ENCODE peak calls at places on chromosomes 1 and 21, in five cellular contexts. V is osteocyte, N is K562, I is RWPE1, H is MCF 10A. L is an unnamed sample.
A peak's percentile ranks its signal among the peaks of the same experiment; 100 is the strongest.

GRCh38 chr1:231626951-231627614 is 493 bp downstream of the DISC1 start:
- DNase-seq in V (peak; percentile 85), I (no peak), N (no peak), H (peak; percentile 51), L (peak; percentile 64)

GRCh38 chr1:109805486-109806180 is 41.9 kb upstream of the EPS8L3 start:
- DNase-seq in I (no peak), N (no peak), V (no peak), H (no peak), L (no peak)

GRCh38 chr1:201764166-201764565 is 64.8 kb upstream of the IPO9 start:
- DNase-seq in I (no peak), V (no peak), H (no peak), N (no peak), L (no peak)

GRCh38 chr1:100794719-100795645 is 75.4 kb downstream of the VCAM1 start:
- DNase-seq in V (no peak), I (no peak), H (peak; percentile 23), N (no peak), L (no peak)

GRCh38 chr1:215704089-215704860 is 137.2 kb downstream of the KCTD3 start:
- DNase-seq in I (peak; percentile 26), V (no peak), N (no peak), H (peak; percentile 84), L (no peak)

GRCh38 chr1:10686404-10687040 is 109.9 kb downstream of the CASZ1 start:
- DNase-seq in N (no peak), V (no peak), I (no peak), H (no peak), L (no peak)

GRCh38 chr21:31180256-31181088 is 142.2 kb upstream of the KRTAP19-8 start:
- DNase-seq in H (peak; percentile 57), I (peak; percentile 44), V (peak; percentile 44), N (peak; percentile 25), L (no peak)

GRCh38 chr1:112337028-112337531 is 58.9 kb upstream of the CTTNBP2NL start:
- DNase-seq in I (peak; percentile 41), V (no peak), H (peak; percentile 55), N (peak; percentile 52), L (peak; percentile 53)

GRCh38 chr1:79683420-79683819 is 676.9 kb upstream of the ADGRL4 start:
- DNase-seq in N (no peak), I (no peak), H (no peak), V (no peak), L (no peak)

GRCh38 chr1:79681382-79681781 is 674.9 kb upstream of the ADGRL4 start:
- DNase-seq in I (no peak), H (no peak), V (no peak), N (no peak), L (no peak)

GRCh38 chr1:79682478-79682877 is 675.9 kb upstream of the ADGRL4 start:
- DNase-seq in I (no peak), V (no peak), N (no peak), H (no peak), L (no peak)

DNA sequence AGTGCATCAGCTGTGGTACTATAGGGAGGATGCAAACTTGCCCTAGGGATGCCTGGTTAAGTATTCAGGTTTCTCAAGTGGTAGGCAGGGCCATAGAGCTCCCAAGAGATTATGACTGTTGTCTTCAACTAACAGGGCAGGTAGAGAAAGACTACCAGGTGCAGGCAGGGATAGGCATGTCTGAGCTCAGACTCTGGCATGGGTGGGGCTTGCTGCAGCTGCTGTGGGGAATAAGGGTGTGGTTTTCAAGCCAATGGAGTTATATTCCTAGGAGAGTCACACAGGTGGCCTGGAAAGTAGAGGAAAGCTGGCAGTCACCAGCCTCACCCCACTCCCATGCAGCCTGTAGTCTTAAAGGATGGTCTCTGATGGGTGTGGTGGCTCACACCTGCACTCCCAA is 673.4 kb upstream of the ADGRL4 start:
- DNase-seq in H (no peak), V (no peak), N (no peak), I (no peak), L (no peak)
- TF ChIP-seq CTCF in H (no peak), V (no peak), N (no peak), I (no peak), L (no peak)

DNA sequence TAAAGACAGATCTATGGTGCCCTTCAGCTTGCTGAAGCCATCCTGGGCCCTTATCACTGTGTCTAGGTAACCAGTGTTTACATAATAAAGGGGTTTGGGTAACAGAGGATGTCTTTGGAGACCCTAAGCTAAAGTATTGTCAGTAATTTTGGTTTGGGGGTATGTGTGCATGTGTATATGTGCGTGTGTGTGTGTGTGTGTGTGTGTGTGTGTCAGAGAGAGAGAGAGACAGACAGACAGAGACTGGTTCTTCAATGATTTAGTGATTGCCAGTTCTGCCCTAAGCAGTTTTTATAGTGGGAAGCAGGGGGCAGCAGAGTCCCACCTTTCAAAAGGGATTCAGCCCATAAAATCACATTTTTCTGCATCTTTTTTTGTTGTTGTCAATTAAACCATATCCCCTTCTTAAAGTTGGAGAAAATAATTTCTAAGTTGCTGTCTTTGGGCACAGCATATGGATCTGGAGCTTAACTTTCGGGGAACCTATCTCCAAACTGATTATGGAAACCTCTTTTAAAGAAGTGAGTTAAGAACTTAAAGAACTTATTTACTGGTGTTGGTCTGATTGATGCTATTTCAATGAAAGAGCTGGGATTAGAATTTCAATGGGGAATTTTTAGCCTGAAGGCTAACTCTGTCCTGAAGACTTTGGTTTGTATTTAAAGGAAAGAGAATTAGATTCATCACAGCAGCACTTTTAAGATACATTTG is 51.1 kb downstream of the ZNF326 start:
- DNase-seq in N (peak; percentile 33), H (peak; percentile 39), I (peak; percentile 31), V (no peak), L (peak; percentile 45)
- TF ChIP-seq CTCF in N (peak; percentile 78), H (peak; percentile 52), I (peak; percentile 52), V (peak; percentile 67), L (peak; percentile 51)

GRCh38 chr21:17903029-17903806 is 84.1 kb upstream of the C21orf91 start:
- DNase-seq in H (peak; percentile 45), V (no peak), I (peak; percentile 20), N (no peak), L (no peak)
- TF ChIP-seq CTCF in H (peak; percentile 9), V (peak; percentile 40), I (peak; percentile 28), N (no peak), L (peak; percentile 45)

GRCh38 chr1:8649027-8649426 is 168.4 kb downstream of the RERE start:
- DNase-seq in N (no peak), I (no peak), H (no peak), V (no peak), L (no peak)

GRCh38 chr1:8652607-8653046 is 164.8 kb downstream of the RERE start:
- DNase-seq in V (no peak), I (no peak), N (no peak), H (no peak), L (no peak)

GRCh38 chr1:8649875-8650274 is 167.6 kb downstream of the RERE start:
- DNase-seq in H (no peak), I (no peak), V (no peak), N (no peak), L (no peak)

GRCh38 chr1:8651962-8652361 is 165.5 kb downstream of the RERE start:
- DNase-seq in I (no peak), H (no peak), V (no peak), N (no peak), L (no peak)

GRCh38 chr1:8651236-8651890 is 166.1 kb downstream of the RERE start:
- DNase-seq in N (no peak), I (no peak), V (no peak), H (no peak), L (no peak)
- TF ChIP-seq CTCF in N (no peak), I (no peak), V (no peak), H (no peak), L (no peak)

GRCh38 chr1:156691665-156692408 is 13.5 kb downstream of the CRABP2 start:
- DNase-seq in N (peak; percentile 67), H (peak; percentile 69), I (peak; percentile 68), V (no peak), L (peak; percentile 49)
- TF ChIP-seq CTCF in N (no peak), H (no peak), I (no peak), V (peak; percentile 20), L (no peak)

GRCh38 chr1:168135982-168136708 is 585 bp downstream of the GPR161 start:
- DNase-seq in H (peak; percentile 53), I (peak; percentile 30), N (peak; percentile 75), V (no peak), L (peak; percentile 33)
- TF ChIP-seq CTCF in H (no peak), I (no peak), N (no peak), V (no peak), L (no peak)

DNA sequence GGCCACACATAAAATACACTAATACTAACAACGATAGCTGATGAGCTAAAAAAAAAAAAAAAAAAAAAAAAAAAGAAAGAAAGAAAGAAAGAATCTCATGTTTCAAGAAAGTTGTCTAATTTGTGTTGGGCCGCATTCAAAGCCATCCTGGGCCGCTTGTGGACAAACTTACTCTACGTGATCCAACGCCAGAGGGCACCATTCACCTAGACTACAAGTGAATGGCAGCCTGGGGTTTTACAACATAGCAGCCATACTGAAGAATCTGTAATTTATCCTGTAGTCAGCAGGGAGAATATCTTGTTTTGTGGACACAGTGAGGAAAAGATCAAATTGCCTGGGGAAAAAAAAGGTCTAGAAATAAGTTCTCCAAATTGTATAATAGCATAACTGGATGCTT is 47.0 kb downstream of the CYP2J2 start:
- DNase-seq in H (peak; percentile 71), I (peak; percentile 59), V (no peak), N (peak; percentile 28), L (peak; percentile 81)
- TF ChIP-seq CTCF in H (no peak), I (peak; percentile 33), V (peak; percentile 69), N (peak; percentile 44), L (peak; percentile 62)

DNA sequence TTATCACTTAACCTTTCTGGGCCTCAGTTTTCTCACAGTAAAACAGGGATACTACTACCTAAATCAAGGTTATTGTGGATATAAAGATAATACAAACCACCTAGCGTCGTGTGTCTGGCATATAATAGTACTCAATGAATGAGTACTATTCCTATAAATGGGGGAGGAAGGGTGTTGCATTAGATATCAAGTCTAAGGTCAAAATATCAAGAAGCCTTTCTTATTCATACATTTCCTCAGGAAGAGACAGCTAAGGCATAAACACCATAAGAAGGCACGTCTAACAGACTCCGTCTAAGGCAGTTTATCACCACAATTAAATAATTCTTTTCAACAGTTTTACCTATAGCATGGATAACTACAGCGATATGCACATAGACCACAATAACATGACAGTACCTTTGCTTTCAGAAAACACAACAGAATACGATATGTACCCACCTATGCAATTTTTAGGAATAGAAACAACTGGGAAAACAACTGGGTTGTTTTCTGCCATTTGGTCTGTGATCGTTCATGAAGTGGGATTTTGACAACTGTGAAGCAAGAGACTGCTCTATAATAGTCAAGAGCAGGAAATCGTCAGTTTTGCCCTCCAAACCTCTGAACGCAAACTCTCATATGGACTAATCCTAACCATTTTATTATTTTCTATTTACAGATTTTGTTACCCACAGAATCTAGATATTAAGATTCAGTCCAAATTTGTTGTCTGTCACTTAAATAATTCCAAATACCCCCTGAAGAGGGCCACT is 53.1 kb downstream of the HNRNPR start:
- DNase-seq in H (no peak), V (no peak), N (no peak), I (no peak), L (no peak)
- TF ChIP-seq CTCF in H (no peak), V (no peak), N (no peak), I (no peak), L (no peak)

L was measured in endothelial cell.